ENCODE peak calls at places on chromosomes 2 and 18, in ten cellular contexts. R is NCI-H2081 treated with DMSO at 0.1 percent for 48 hours; K is T-helper 22 cell; M is kidney; Z is neuronal stem cell; P is HCEC 1CT; I is gastrocnemius medialis; Y is activated CD4-positive, alpha-beta T cell treated with anti-CD3 and anti-CD28 coated beads, Interleukin-2, amount 10 ng/mL, durations not matched to agents 7 days and 5 days; F is activated CD8-positive, alpha-beta T cell treated with anti-CD3 and anti-CD28 coated beads, Interleukin-2, amount 10 ng/mL, durations not matched to agents 7 days and 5 days; V is stimulated activated CD4-positive, alpha-beta T cell treated with anti-CD3 and anti-CD28 coated beads, Interleukin-2, amount 100 ng/mL, for 48 hours. E is an unnamed sample.

GRCh38 chr2:46177461-46178089 is 119.6 kb upstream of the EPAS1 start:
- DNase-seq in R (no peak), K (no peak), M (peak), Z (no peak), P (no peak), I (no peak), Y (no peak), F (peak), V (no peak), E (no peak)

GRCh38 chr2:235958631-235959395 is 209.4 kb downstream of the GBX2 start:
- DNase-seq in R (no peak), K (no peak), M (no peak), Z (no peak), P (no peak), I (no peak), Y (no peak), F (no peak), V (no peak), E (no peak)

GRCh38 chr2:147294825-147295392 is 549.9 kb upstream of the ACVR2A start:
- DNase-seq in R (no peak), K (no peak), M (no peak), Z (no peak), P (no peak), I (no peak), Y (no peak), F (no peak), V (no peak), E (no peak)

GRCh38 chr2:204452464-204453023 is 92.7 kb upstream of the PARD3B start:
- DNase-seq in R (no peak), K (no peak), M (no peak), Z (peak), P (peak), I (no peak), Y (no peak), F (no peak), V (no peak), E (peak)

GRCh38 chr2:68775272-68775847 is 40.7 kb downstream of the ARHGAP25 start:
- DNase-seq in R (no peak), K (no peak), M (no peak), Z (no peak), P (no peak), I (no peak), Y (no peak), F (no peak), V (no peak), E (no peak)

GRCh38 chr2:67318966-67319590 is 78.1 kb upstream of the ETAA1 start:
- DNase-seq in R (no peak), K (no peak), M (no peak), Z (no peak), P (no peak), I (no peak), Y (no peak), F (no peak), V (no peak), E (no peak)

GRCh38 chr18:22831441-22831904 is 101.7 kb upstream of the RBBP8 start:
- DNase-seq in R (no peak), K (no peak), M (no peak), Z (no peak), P (peak), I (no peak), Y (no peak), F (no peak), V (no peak), E (no peak)

GRCh38 chr18:48539406-48540328 is 836 bp downstream of the CTIF start:
- DNase-seq in R (no peak), K (no peak), M (peak), Z (peak), P (peak), I (peak), Y (peak), F (peak), V (peak), E (peak)